ENCODE peak calls at places on chromosomes 1 and 21, in six cellular contexts. U, F, Y, N, M and L are unnamed samples.

GRCh38 chr1:164754088-164754600 is 195.2 kb downstream of the PBX1 start:
- DNase-seq in U (peak), F (peak), Y (no peak), N (no peak), M (peak), L (peak)

GRCh38 chr1:207875532-207875931 is 35.4 kb downstream of the CD34 start:
- DNase-seq in U (no peak), F (no peak), Y (no peak), N (no peak), M (no peak), L (no peak)

GRCh38 chr1:38677311-38677710 is 182.3 kb downstream of the RRAGC start:
- DNase-seq in U (no peak), F (no peak), Y (no peak), N (no peak), M (no peak), L (no peak)

GRCh38 chr1:85220756-85221166 is 19.9 kb upstream of the SYDE2 start:
- DNase-seq in U (peak), F (no peak), Y (no peak), N (no peak), M (no peak), L (no peak)

GRCh38 chr21:23020969-23021368 is 2022.8 kb downstream of the NCAM2 start:
- DNase-seq in U (no peak), F (no peak), Y (no peak), N (no peak), M (no peak), L (no peak)

GRCh38 chr1:1083181-1084027 is 9.3 kb upstream of the RNF223 start:
- DNase-seq in U (no peak), F (no peak), Y (peak), N (no peak), M (no peak), L (no peak)

GRCh38 chr1:76433528-76433927 is 359.0 kb downstream of the ST6GALNAC3 start:
- DNase-seq in U (peak), F (no peak), Y (no peak), N (no peak), M (peak), L (peak)

GRCh38 chr1:28449904-28450303 is 55.9 kb upstream of the RCC1 start:
- DNase-seq in U (peak), F (no peak), Y (no peak), N (peak), M (peak), L (no peak)

GRCh38 chr1:119055568-119055967 is 67.4 kb upstream of the TBX15 start:
- DNase-seq in U (no peak), F (no peak), Y (no peak), N (no peak), M (no peak), L (no peak)

GRCh38 chr1:41416552-41417334 is 55.5 kb downstream of the FOXO6 start:
- DNase-seq in U (peak), F (peak), Y (no peak), N (peak), M (peak), L (peak)

GRCh38 chr1:245258271-245258920 is 103.6 kb downstream of the KIF26B start:
- DNase-seq in U (no peak), F (peak), Y (peak), N (no peak), M (no peak), L (no peak)

GRCh38 chr1:226497991-226498689 is 50.4 kb upstream of the STUM start:
- DNase-seq in U (no peak), F (no peak), Y (no peak), N (no peak), M (no peak), L (no peak)

GRCh38 chr1:1827089-1827433 is 48.8 kb upstream of the NADK start:
- DNase-seq in U (no peak), F (no peak), Y (no peak), N (no peak), M (no peak), L (peak)

GRCh38 chr1:200654660-200655059 is 15.0 kb downstream of the DDX59 start:
- DNase-seq in U (no peak), F (no peak), Y (no peak), N (peak), M (no peak), L (no peak)

GRCh38 chr1:22190251-22190650 is 47.4 kb upstream of the WNT4 start:
- DNase-seq in U (no peak), F (no peak), Y (no peak), N (no peak), M (no peak), L (no peak)

GRCh38 chr1:183361081-183361480 is 57.1 kb downstream of the NMNAT2 start:
- DNase-seq in U (no peak), F (no peak), Y (no peak), N (no peak), M (no peak), L (no peak)

GRCh38 chr1:186014370-186015030 is 280.3 kb downstream of the HMCN1 start:
- DNase-seq in U (peak), F (no peak), Y (no peak), N (no peak), M (peak), L (peak)

GRCh38 chr1:78141522-78142231 is 95.9 kb downstream of the GIPC2 start:
- DNase-seq in U (no peak), F (peak), Y (no peak), N (no peak), M (no peak), L (no peak)

GRCh38 chr1:240242601-240243144 is 151.0 kb downstream of the FMN2 start:
- DNase-seq in U (peak), F (no peak), Y (no peak), N (no peak), M (peak), L (peak)

GRCh38 chr1:33902486-33903209 is 38.8 kb downstream of the HMGB4 start:
- DNase-seq in U (no peak), F (no peak), Y (no peak), N (peak), M (no peak), L (peak)

GRCh38 chr1:241411056-241411775 is 54.2 kb upstream of the RGS7 start:
- DNase-seq in U (no peak), F (no peak), Y (no peak), N (no peak), M (peak), L (peak)

GRCh38 chr1:31987231-31987630 is 26.4 kb upstream of the KHDRBS1 start:
- DNase-seq in U (no peak), F (no peak), Y (no peak), N (no peak), M (no peak), L (no peak)

GRCh38 chr21:31557956-31558838 is 101.3 kb upstream of the SOD1 start:
- DNase-seq in U (peak), F (peak), Y (no peak), N (peak), M (no peak), L (no peak)

GRCh38 chr1:184150776-184151531 is 99.4 kb downstream of the TSEN15 start:
- DNase-seq in U (peak), F (peak), Y (no peak), N (no peak), M (peak), L (peak)

GRCh38 chr1:109923131-109923945 is 12.7 kb downstream of the CSF1 start:
- DNase-seq in U (peak), F (peak), Y (no peak), N (peak), M (peak), L (no peak)

GRCh38 chr1:178537445-178538090 is 24.7 kb downstream of the TEX35 start:
- DNase-seq in U (no peak), F (peak), Y (no peak), N (no peak), M (no peak), L (no peak)

GRCh38 chr1:231407537-231408396 is 14.3 kb downstream of the EGLN1 start:
- DNase-seq in U (peak), F (no peak), Y (no peak), N (no peak), M (peak), L (peak)

GRCh38 chr1:60073605-60074278 is at the start of gene C1orf87:
- DNase-seq in U (no peak), F (peak), Y (no peak), N (no peak), M (no peak), L (no peak)

GRCh38 chr1:19710825-19711611 is 46.3 kb downstream of the HTR6 start:
- DNase-seq in U (peak), F (no peak), Y (no peak), N (no peak), M (no peak), L (no peak)

GRCh38 chr21:34509151-34509550 is 2.9 kb downstream of the KCNE1 start:
- DNase-seq in U (no peak), F (no peak), Y (no peak), N (no peak), M (no peak), L (no peak)

GRCh38 chr1:46485564-46486431 is 3.8 kb upstream of the DMBX1 start:
- DNase-seq in U (no peak), F (no peak), Y (no peak), N (no peak), M (no peak), L (no peak)

GRCh38 chr1:226717256-226717909 is 21.7 kb downstream of the ITPKB start:
- DNase-seq in U (no peak), F (no peak), Y (no peak), N (peak), M (no peak), L (no peak)

GRCh38 chr1:198620951-198621824 is 17.7 kb upstream of the PTPRC start:
- DNase-seq in U (no peak), F (peak), Y (no peak), N (peak), M (no peak), L (no peak)

GRCh38 chr1:26993237-26994019 is at the start of gene TRNP1:
- DNase-seq in U (peak), F (peak), Y (peak), N (peak), M (peak), L (peak)

GRCh38 chr1:185628102-185628501 is 106.1 kb upstream of the HMCN1 start:
- DNase-seq in U (no peak), F (no peak), Y (no peak), N (no peak), M (no peak), L (no peak)

GRCh38 chr1:3539707-3540425 is 71.4 kb downstream of the MEGF6 start:
- DNase-seq in U (no peak), F (no peak), Y (peak), N (no peak), M (no peak), L (peak)

GRCh38 chr1:228265167-228265566 is 57.3 kb downstream of the OBSCN start:
- DNase-seq in U (peak), F (no peak), Y (no peak), N (peak), M (peak), L (peak)

GRCh38 chr1:44819594-44820327 is 11.4 kb downstream of the BTBD19 start:
- DNase-seq in U (peak), F (peak), Y (peak), N (peak), M (peak), L (peak)

GRCh38 chr1:51833700-51834099 is 44.8 kb downstream of the NRDC start:
- DNase-seq in U (no peak), F (no peak), Y (no peak), N (no peak), M (peak), L (no peak)

DNA sequence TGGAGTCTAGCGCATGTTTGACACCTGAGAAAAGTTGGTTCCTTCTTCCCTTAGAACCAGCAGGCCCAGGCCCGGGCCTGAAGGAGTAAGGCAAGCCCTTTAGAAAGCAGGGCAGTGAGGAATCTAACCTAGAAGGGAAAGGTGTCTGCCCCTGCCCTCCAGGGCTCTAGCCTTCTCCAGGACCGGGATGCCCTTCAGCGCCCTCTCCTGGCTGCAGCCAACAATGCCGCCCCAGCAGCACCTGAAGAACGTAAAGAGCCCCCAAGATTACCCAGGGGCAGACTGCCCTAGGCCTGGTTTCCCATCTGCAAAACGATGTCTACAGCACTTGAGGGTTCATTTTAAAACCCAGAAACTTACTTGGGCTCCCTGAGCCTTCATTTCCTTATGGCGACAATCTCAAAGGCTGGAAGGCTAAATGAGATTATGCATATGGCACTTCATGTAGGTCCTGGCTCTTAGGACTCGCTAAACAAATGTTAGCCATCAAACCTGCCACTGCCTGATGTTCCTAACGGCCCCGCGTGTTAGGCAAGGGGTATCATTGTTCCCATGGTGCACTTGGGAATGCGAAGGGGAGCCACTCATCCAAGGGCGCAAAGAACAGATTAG is 106.7 kb upstream of the KLHDC7A start:
- DNase-seq in U (no peak), F (peak), Y (no peak), N (peak), M (no peak), L (no peak)
- TF ChIP-seq CTCF in U (no peak), F (peak), Y (no peak), N (peak), M (no peak), L (no peak)

DNA sequence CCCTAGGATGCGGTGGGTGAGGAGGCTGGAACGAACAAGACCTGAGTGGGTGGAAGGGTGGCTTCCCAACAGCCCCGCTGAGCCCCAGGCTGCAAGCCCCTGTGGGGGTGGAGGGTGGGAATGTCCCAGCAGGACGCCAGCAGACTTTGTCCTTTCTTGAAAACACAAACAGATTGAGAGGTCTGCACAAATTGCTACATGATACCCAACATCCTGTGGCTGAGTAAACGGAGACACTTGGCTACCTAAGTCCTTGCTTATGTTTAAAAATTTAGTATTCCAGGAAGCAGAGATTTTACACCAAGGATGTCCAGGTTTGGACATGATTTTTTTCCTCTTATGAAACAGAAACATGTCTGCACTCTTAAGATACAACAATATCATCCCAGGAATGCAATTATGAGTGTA is 11.8 kb upstream of the F3 start:
- DNase-seq in U (no peak), F (no peak), Y (no peak), N (no peak), M (no peak), L (no peak)
- H3K4me3 ChIP-seq in U (no peak), F (no peak), Y (no peak), N (no peak), M (no peak), L (no peak)

GRCh38 chr1:15035236-15035635 is 118.3 kb upstream of the TMEM51 start:
- DNase-seq in U (no peak), F (no peak), Y (no peak), N (no peak), M (no peak), L (no peak)

GRCh38 chr1:15036101-15036500 is 117.4 kb upstream of the TMEM51 start:
- DNase-seq in U (no peak), F (no peak), Y (no peak), N (no peak), M (no peak), L (no peak)

GRCh38 chr1:15039017-15039648 is 114.4 kb upstream of the TMEM51 start:
- DNase-seq in U (no peak), F (no peak), Y (no peak), N (no peak), M (no peak), L (no peak)

GRCh38 chr1:15039901-15040300 is 113.6 kb upstream of the TMEM51 start:
- DNase-seq in U (no peak), F (no peak), Y (no peak), N (no peak), M (no peak), L (no peak)

GRCh38 chr1:15038232-15039016 is 115.1 kb upstream of the TMEM51 start:
- DNase-seq in U (peak), F (no peak), Y (no peak), N (peak), M (peak), L (no peak)
- TF ChIP-seq CTCF in U (peak), F (no peak), Y (no peak), N (peak), M (no peak), L (peak)

GRCh38 chr21:43939443-43940328 is 72.4 kb upstream of the TRAPPC10 start:
- DNase-seq in U (no peak), F (no peak), Y (no peak), N (no peak), M (no peak), L (no peak)
- H3K4me3 ChIP-seq in U (no peak), F (no peak), Y (no peak), N (no peak), M (no peak), L (no peak)

DNA sequence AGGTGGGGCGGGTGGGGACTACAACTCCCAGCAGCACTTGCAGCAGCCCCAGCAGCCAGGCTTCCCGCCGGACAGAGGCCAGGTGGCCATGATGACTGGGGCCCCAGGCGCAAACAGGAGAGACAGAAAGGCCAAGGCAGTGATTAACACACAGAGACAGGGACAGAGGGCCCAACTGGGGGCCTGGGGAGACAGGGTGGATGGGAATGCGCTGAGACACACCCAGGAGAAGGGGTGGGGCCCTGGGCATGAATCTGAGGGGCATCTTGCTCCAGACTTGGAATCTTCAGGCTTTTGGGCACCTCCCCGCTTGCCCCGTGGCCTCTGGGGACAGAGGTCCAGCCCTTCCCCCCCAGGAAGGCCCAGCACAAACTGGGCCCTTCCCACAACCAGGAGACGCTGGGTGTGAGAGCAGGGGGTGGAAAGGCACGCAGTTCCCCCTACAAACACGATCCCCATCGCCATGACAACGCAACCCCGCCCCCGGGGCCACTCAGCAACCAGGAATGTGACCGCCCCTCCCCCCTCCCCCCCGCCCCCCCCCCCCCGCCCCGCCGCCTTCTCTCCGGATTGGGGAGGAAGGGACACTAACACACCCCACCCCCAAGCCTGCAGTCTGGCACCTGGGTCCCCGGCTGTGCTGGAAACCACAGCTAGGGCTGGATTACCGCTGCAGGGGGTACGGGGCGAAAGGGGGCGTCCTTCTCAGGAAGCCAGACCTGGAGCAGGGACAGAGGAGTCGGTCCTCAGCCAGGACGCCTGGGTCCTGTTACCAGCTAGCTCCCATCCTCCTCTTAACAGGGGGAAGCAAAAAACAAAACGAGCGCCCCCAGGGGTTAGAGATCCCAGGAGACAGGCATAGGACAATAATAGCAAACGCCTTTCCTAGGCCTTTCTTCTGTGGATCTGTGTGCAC is 4.5 kb downstream of the HDGF start:
- DNase-seq in U (peak), F (peak), Y (peak), N (peak), M (peak), L (peak)
- TF ChIP-seq CTCF in U (peak), F (no peak), Y (no peak), N (peak), M (no peak), L (peak)

GRCh38 chr21:43981151-43981870 is 30.8 kb upstream of the TRAPPC10 start:
- DNase-seq in U (no peak), F (no peak), Y (no peak), N (no peak), M (no peak), L (no peak)
- H3K4me3 ChIP-seq in U (no peak), F (no peak), Y (no peak), N (no peak), M (no peak), L (no peak)

GRCh38 chr21:45922648-45923047 is 58.9 kb upstream of the COL6A1 start:
- DNase-seq in U (no peak), F (no peak), Y (no peak), N (no peak), M (no peak), L (no peak)
- TF ChIP-seq CTCF in U (no peak), F (no peak), Y (no peak), N (no peak), M (no peak), L (no peak)

DNA sequence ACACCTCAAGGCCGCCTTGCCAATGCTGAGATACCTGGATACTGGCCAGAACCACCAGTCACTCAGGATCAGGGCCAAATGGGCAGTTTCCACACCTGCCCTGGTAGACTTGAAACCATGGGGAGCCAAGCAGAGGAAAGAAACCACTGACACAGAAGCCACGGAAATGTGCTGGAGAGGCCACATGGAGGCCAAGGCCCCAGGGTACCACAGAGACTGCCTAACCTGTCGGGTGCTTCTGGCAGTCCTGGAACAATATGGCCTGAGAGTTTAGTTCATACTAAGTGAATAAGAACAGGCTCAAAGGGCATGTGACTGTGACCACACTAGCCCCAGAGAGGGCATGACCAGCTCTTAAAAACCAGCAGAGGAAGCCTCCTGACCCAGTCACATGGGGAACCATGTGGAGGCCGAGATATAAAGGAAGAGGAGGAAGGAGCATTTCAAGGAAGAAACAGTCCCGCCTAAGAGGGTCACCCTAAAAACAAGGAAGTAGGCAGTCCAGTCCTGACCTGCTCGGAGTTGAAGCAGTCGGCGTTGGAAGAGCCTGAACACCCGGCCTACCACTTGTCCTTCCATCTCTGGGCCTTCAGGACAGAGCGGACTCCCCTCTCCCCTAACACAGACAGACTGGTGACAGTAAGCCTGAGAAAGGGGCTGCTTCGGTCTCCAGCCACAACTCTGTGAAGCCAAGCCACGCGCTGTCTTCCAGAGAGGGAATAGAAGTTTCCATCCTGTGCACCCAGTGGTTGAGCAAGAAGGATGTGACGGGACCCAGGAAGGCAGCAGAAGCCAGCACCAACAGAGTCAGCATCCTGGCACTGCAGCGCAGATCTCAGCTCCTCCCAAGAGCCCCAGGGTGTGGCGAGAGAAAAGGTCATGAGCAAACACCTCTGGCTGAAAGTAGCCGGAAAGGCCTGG is at the start of gene DENND2D:
- DNase-seq in U (no peak), F (peak), Y (peak), N (no peak), M (no peak), L (no peak)
- H3K4me3 ChIP-seq in U (no peak), F (no peak), Y (peak), N (no peak), M (no peak), L (no peak)